ENCODE peak calls at places on chromosomes 3 and 15, in five cellular contexts. One of them, this sample, is unnamed.

GRCh38 chr3:61943975-61944374 is 382.6 kb downstream of the PTPRG start:
- DNase-seq in IMR-90: no peak
- DNase-seq in K562: no peak
- DNase-seq in HepG2: no peak
- DNase-seq in GM12878: no peak
- DNase-seq in this sample: no peak

GRCh38 chr3:185728630-185729334 is 96.1 kb downstream of the IGF2BP2 start:
- DNase-seq in IMR-90: no peak
- DNase-seq in K562: no peak
- DNase-seq in HepG2: no peak
- DNase-seq in GM12878: no peak
- DNase-seq in this sample: peak

GRCh38 chr3:9986230-9986725 is 363 bp downstream of the EMC3 start:
- DNase-seq in IMR-90: no peak
- DNase-seq in K562: no peak
- DNase-seq in HepG2: no peak
- DNase-seq in GM12878: no peak
- DNase-seq in this sample: no peak

GRCh38 chr3:128503751-128504532 is 10.9 kb upstream of the GATA2 start:
- DNase-seq in IMR-90: no peak
- DNase-seq in K562: no peak
- DNase-seq in HepG2: no peak
- DNase-seq in GM12878: no peak
- DNase-seq in this sample: no peak

GRCh38 chr3:100650651-100651611 is 41.5 kb downstream of the ADGRG7 start:
- DNase-seq in IMR-90: peak
- DNase-seq in K562: no peak
- DNase-seq in HepG2: no peak
- DNase-seq in GM12878: peak
- DNase-seq in this sample: no peak

GRCh38 chr3:64489361-64490044 is 198.3 kb downstream of the ADAMTS9 start:
- DNase-seq in IMR-90: no peak
- DNase-seq in K562: peak
- DNase-seq in HepG2: no peak
- DNase-seq in GM12878: no peak
- DNase-seq in this sample: no peak

GRCh38 chr3:12490547-12490946 is 6.3 kb downstream of the TSEN2 start:
- DNase-seq in IMR-90: no peak
- DNase-seq in K562: no peak
- DNase-seq in HepG2: no peak
- DNase-seq in GM12878: no peak
- DNase-seq in this sample: no peak

GRCh38 chr3:11641683-11642407 is 1.9 kb downstream of the VGLL4 start:
- DNase-seq in IMR-90: peak
- DNase-seq in K562: peak
- DNase-seq in HepG2: no peak
- DNase-seq in GM12878: no peak
- DNase-seq in this sample: peak

GRCh38 chr3:139953131-139953910 is 18.3 kb downstream of the CLSTN2 start:
- DNase-seq in IMR-90: no peak
- DNase-seq in K562: no peak
- DNase-seq in HepG2: no peak
- DNase-seq in GM12878: no peak
- DNase-seq in this sample: no peak

GRCh38 chr3:139427283-139428060 is 38.0 kb upstream of the COPB2 start:
- DNase-seq in IMR-90: peak
- DNase-seq in K562: peak
- DNase-seq in HepG2: peak
- DNase-seq in GM12878: peak
- DNase-seq in this sample: peak

GRCh38 chr3:47261301-47261700 is 21.3 kb downstream of the KIF9 start:
- DNase-seq in IMR-90: peak
- DNase-seq in K562: no peak
- DNase-seq in HepG2: no peak
- DNase-seq in GM12878: no peak
- DNase-seq in this sample: no peak

GRCh38 chr3:127483902-127484591 is 106.5 kb downstream of the TPRA1 start:
- DNase-seq in IMR-90: no peak
- DNase-seq in K562: no peak
- DNase-seq in HepG2: no peak
- DNase-seq in GM12878: peak
- DNase-seq in this sample: no peak

GRCh38 chr3:34364345-34364744 is 565.9 kb downstream of the PDCD6IP start:
- DNase-seq in IMR-90: no peak
- DNase-seq in K562: no peak
- DNase-seq in HepG2: no peak
- DNase-seq in GM12878: peak
- DNase-seq in this sample: no peak

GRCh38 chr3:195165790-195166189 is 105.2 kb downstream of the XXYLT1 start:
- DNase-seq in IMR-90: no peak
- DNase-seq in K562: peak
- DNase-seq in HepG2: peak
- DNase-seq in GM12878: no peak
- DNase-seq in this sample: no peak

GRCh38 chr3:42052132-42052866 is 38.9 kb upstream of the TRAK1 start:
- DNase-seq in IMR-90: peak
- DNase-seq in K562: no peak
- DNase-seq in HepG2: no peak
- DNase-seq in GM12878: no peak
- DNase-seq in this sample: no peak

GRCh38 chr3:105238367-105238766 is 128.3 kb upstream of the ALCAM start:
- DNase-seq in IMR-90: no peak
- DNase-seq in K562: no peak
- DNase-seq in HepG2: no peak
- DNase-seq in GM12878: no peak
- DNase-seq in this sample: no peak

GRCh38 chr3:161630791-161631190 is 134.2 kb downstream of the OTOL1 start:
- DNase-seq in IMR-90: no peak
- DNase-seq in K562: no peak
- DNase-seq in HepG2: no peak
- DNase-seq in GM12878: no peak
- DNase-seq in this sample: no peak

GRCh38 chr3:156488771-156489170 is 66.1 kb downstream of the SSR3 start:
- DNase-seq in IMR-90: peak
- DNase-seq in K562: no peak
- DNase-seq in HepG2: no peak
- DNase-seq in GM12878: no peak
- DNase-seq in this sample: no peak

GRCh38 chr3:169146112-169146665 is 517.3 kb downstream of the MECOM start:
- DNase-seq in IMR-90: peak
- DNase-seq in K562: peak
- DNase-seq in HepG2: no peak
- DNase-seq in GM12878: no peak
- DNase-seq in this sample: no peak

GRCh38 chr3:129033151-129033550 is 27.4 kb upstream of the GP9 start:
- DNase-seq in IMR-90: no peak
- DNase-seq in K562: no peak
- DNase-seq in HepG2: no peak
- DNase-seq in GM12878: no peak
- DNase-seq in this sample: no peak

GRCh38 chr3:14674841-14675240 is at the start of gene C3orf20:
- DNase-seq in IMR-90: no peak
- DNase-seq in K562: no peak
- DNase-seq in HepG2: no peak
- DNase-seq in GM12878: no peak
- DNase-seq in this sample: no peak

GRCh38 chr15:39998511-39998910 is 40.5 kb downstream of the SRP14 start:
- DNase-seq in IMR-90: no peak
- DNase-seq in K562: no peak
- DNase-seq in HepG2: no peak
- DNase-seq in GM12878: no peak
- DNase-seq in this sample: no peak

GRCh38 chr3:30167511-30168135 is 438.8 kb upstream of the TGFBR2 start:
- DNase-seq in IMR-90: peak
- DNase-seq in K562: no peak
- DNase-seq in HepG2: no peak
- DNase-seq in GM12878: no peak
- DNase-seq in this sample: no peak

GRCh38 chr3:10551139-10551538 is 45.8 kb upstream of the ATP2B2 start:
- DNase-seq in IMR-90: no peak
- DNase-seq in K562: no peak
- DNase-seq in HepG2: no peak
- DNase-seq in GM12878: no peak
- DNase-seq in this sample: no peak

GRCh38 chr15:40826123-40827075 is 2.1 kb downstream of the PPP1R14D start:
- DNase-seq in IMR-90: no peak
- DNase-seq in K562: peak
- DNase-seq in HepG2: peak
- DNase-seq in GM12878: no peak
- DNase-seq in this sample: no peak

GRCh38 chr3:142434503-142434902 is 13.3 kb downstream of the XRN1 start:
- DNase-seq in IMR-90: no peak
- DNase-seq in K562: no peak
- DNase-seq in HepG2: peak
- DNase-seq in GM12878: no peak
- DNase-seq in this sample: no peak

GRCh38 chr3:9428411-9428810 is 31.0 kb downstream of the SETD5 start:
- DNase-seq in IMR-90: no peak
- DNase-seq in K562: no peak
- DNase-seq in HepG2: no peak
- DNase-seq in GM12878: no peak
- DNase-seq in this sample: no peak

GRCh38 chr15:50181206-50181982 is 602 bp upstream of the SLC27A2 start:
- DNase-seq in IMR-90: no peak
- DNase-seq in K562: no peak
- DNase-seq in HepG2: no peak
- DNase-seq in GM12878: no peak
- DNase-seq in this sample: no peak

GRCh38 chr15:64883997-64884511 is 27.6 kb upstream of the ANKDD1A start:
- DNase-seq in IMR-90: peak
- DNase-seq in K562: no peak
- DNase-seq in HepG2: no peak
- DNase-seq in GM12878: peak
- DNase-seq in this sample: peak

DNA sequence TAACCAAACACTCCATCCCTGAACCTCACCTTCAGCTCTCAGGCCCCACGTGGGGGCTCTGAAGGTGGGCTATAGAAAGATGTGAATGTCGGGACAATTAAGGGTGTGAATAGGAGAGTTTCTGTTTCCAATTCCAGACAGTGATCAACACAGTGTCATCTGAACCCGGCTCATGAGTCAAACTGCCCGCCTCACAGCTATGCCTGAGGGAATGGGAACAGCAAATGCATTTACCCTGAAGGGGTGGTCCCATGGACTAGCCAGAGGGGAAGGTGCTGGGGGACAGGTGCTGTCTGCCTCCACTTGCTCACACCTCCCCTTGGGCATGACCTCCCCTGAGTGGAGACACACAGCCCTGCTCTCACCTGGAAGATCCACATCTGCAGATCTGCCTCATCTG is 6.3 kb downstream of the RTP2 start:
- DNase-seq in IMR-90: no peak
- DNase-seq in K562: no peak
- DNase-seq in HepG2: no peak
- DNase-seq in GM12878: no peak
- DNase-seq in this sample: no peak
- TF ChIP-seq CEBPB in IMR-90: no peak
- TF ChIP-seq CEBPB in K562: no peak
- TF ChIP-seq CEBPB in HepG2: no peak
- TF ChIP-seq CEBPB in GM12878: no peak
- TF ChIP-seq CEBPB in this sample: no peak

GRCh38 chr3:126107960-126108688 is 24.2 kb upstream of the SLC41A3 start:
- DNase-seq in IMR-90: peak
- DNase-seq in K562: no peak
- DNase-seq in HepG2: no peak
- DNase-seq in GM12878: no peak
- DNase-seq in this sample: no peak
- TF ChIP-seq SMC3 in IMR-90: no peak
- TF ChIP-seq SMC3 in K562: no peak
- TF ChIP-seq SMC3 in HepG2: no peak
- TF ChIP-seq SMC3 in GM12878: no peak
- TF ChIP-seq SMC3 in this sample: no peak

GRCh38 chr15:93894438-93894837 is 336.9 kb upstream of the MCTP2 start:
- DNase-seq in IMR-90: no peak
- DNase-seq in K562: no peak
- DNase-seq in HepG2: no peak
- DNase-seq in GM12878: no peak
- DNase-seq in this sample: no peak
- TF ChIP-seq CEBPB in IMR-90: no peak
- TF ChIP-seq CEBPB in K562: no peak
- TF ChIP-seq CEBPB in HepG2: no peak
- TF ChIP-seq CEBPB in GM12878: no peak
- TF ChIP-seq CEBPB in this sample: no peak

GRCh38 chr3:157500232-157500631 is 3.0 kb downstream of the VEPH1 start:
- DNase-seq in IMR-90: no peak
- DNase-seq in K562: no peak
- DNase-seq in HepG2: no peak
- DNase-seq in GM12878: no peak
- DNase-seq in this sample: no peak

GRCh38 chr3:157498374-157498773 is 4.8 kb downstream of the VEPH1 start:
- DNase-seq in IMR-90: no peak
- DNase-seq in K562: no peak
- DNase-seq in HepG2: no peak
- DNase-seq in GM12878: no peak
- DNase-seq in this sample: no peak

GRCh38 chr3:157501863-157502262 is 1.4 kb downstream of the VEPH1 start:
- DNase-seq in IMR-90: no peak
- DNase-seq in K562: no peak
- DNase-seq in HepG2: no peak
- DNase-seq in GM12878: no peak
- DNase-seq in this sample: no peak

GRCh38 chr3:157495846-157496245 is 7.4 kb downstream of the VEPH1 start:
- DNase-seq in IMR-90: no peak
- DNase-seq in K562: no peak
- DNase-seq in HepG2: no peak
- DNase-seq in GM12878: no peak
- DNase-seq in this sample: no peak

DNA sequence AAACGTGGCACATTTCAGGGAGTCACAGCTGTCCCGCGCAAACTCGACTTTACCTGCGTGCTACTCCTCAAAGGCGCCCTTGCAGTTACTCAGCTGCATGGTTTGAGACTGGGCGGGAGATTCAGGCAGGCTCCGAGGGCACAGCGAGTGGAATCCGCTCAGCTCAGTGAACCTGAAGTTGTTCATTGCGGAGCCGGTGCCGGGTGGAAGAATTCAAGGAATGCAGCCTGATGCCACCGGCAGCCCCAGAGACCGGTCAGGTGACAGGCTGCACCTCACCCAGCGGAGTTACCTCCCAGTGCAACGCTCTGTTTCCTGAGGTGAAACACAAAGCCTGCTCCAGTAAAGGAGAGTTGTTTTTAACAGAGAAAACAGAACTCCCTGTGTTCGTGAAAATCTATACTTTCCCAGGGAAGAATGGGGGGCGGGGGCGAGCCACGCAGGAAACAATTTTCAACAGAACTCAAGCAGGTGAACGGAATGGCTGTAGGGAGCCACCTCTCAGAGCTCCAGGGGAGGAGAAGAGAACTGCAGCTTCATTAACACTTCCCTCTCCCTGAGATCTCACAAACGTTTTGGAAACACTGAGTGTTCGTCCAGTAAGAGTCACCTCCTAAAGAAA is 3.8 kb downstream of the VEPH1 start:
- DNase-seq in IMR-90: no peak
- DNase-seq in K562: no peak
- DNase-seq in HepG2: peak
- DNase-seq in GM12878: no peak
- DNase-seq in this sample: no peak
- TF ChIP-seq SMC3 in IMR-90: no peak
- TF ChIP-seq SMC3 in K562: no peak
- TF ChIP-seq SMC3 in HepG2: no peak
- TF ChIP-seq SMC3 in GM12878: no peak
- TF ChIP-seq SMC3 in this sample: no peak